ENCODE peak calls at places on chromosomes 7 and 10, in five cellular contexts. W is NCI-H345, J is OCI-M1, P is mesendoderm, I is cardiac fibroblast. M is an unnamed sample.

GRCh38 chr7:79403451-79403850 is 50.0 kb downstream of the MAGI2 start:
- DNase-seq in W (no peak), J (no peak), P (no peak), I (peak; percentile 46), M (peak; percentile 52)

GRCh38 chr7:94949532-94949931 is 42.1 kb downstream of the PPP1R9A start:
- DNase-seq in W (no peak), J (no peak), P (peak; percentile 27), I (no peak), M (no peak)

GRCh38 chr7:133003052-133003910 is 78.6 kb downstream of the CHCHD3 start:
- DNase-seq in W (no peak), J (no peak), P (no peak), I (peak; percentile 16), M (no peak)

GRCh38 chr7:31134246-31135188 is 82.4 kb downstream of the ADCYAP1R1 start:
- DNase-seq in W (peak; percentile 82), J (peak; percentile 74), P (peak; percentile 91), I (peak; percentile 81), M (peak; percentile 90)

GRCh38 chr7:25613912-25614311 is 385.6 kb upstream of the NPVF start:
- DNase-seq in W (no peak), J (no peak), P (no peak), I (no peak), M (no peak)

GRCh38 chr10:109914966-109915365 is 8.3 kb downstream of the XPNPEP1 start:
- DNase-seq in W (no peak), J (peak; percentile 88), P (no peak), I (peak; percentile 77), M (peak; percentile 75)

GRCh38 chr10:115829501-115830215 is 443.3 kb downstream of the GFRA1 start:
- DNase-seq in W (no peak), J (no peak), P (peak; percentile 39), I (peak; percentile 58), M (peak; percentile 59)

GRCh38 chr7:106524690-106525059 is 136.3 kb downstream of the CCDC71L start:
- DNase-seq in W (no peak), J (no peak), P (no peak), I (no peak), M (no peak)

GRCh38 chr7:3063016-3063753 is 19.5 kb upstream of the CARD11 start:
- DNase-seq in W (no peak), J (no peak), P (no peak), I (no peak), M (no peak)

GRCh38 chr7:110633313-110633712 is 457.6 kb upstream of the LRRN3 start:
- DNase-seq in W (no peak), J (no peak), P (no peak), I (no peak), M (no peak)